ENCODE peak calls at places on chromosomes 5 and 9, in six cellular contexts. C is aorta, M is psoas muscle, U is body of pancreas, L is tibial artery, G is GM23248. D is an unnamed sample. For H3K4me1, the result is how much of the 10 kb centered on the place peaks cover.

GRCh38 chr5:150339165-150339564 is 18.3 kb upstream of the TCOF1 start:
- DNase-seq in C (no peak), U (no peak), L (no peak), M (no peak), G (no peak), D (no peak)

GRCh38 chr5:157971466-157972324 is 112.8 kb upstream of the CLINT1 start:
- DNase-seq in G (peak), C (no peak), M (no peak), L (no peak), U (no peak), D (no peak)

GRCh38 chr5:14581891-14582796 is 552 bp downstream of the OTULINL start:
- DNase-seq in L (peak), U (peak), M (peak), C (peak), G (peak), D (no peak)

GRCh38 chr5:148807845-148808244 is 18.6 kb upstream of the ADRB2 start:
- DNase-seq in C (peak), U (no peak), M (no peak), L (no peak), G (no peak), D (no peak)

GRCh38 chr9:76900884-76901440 is 5.0 kb downstream of the PRUNE2 start:
- DNase-seq in U (no peak), L (no peak), C (no peak), G (no peak), M (no peak), D (no peak)

GRCh38 chr5:112656456-112656855 is 81.2 kb upstream of the APC start:
- DNase-seq in M (no peak), C (no peak), L (no peak), G (no peak), U (no peak), D (no peak)

GRCh38 chr5:68961762-68962161 is 132.1 kb upstream of the SLC30A5 start:
- DNase-seq in G (no peak), M (no peak), U (no peak), L (no peak), C (no peak), D (no peak)

GRCh38 chr9:6564370-6564769 is 81.2 kb downstream of the GLDC start:
- DNase-seq in M (no peak), L (no peak), U (no peak), G (peak), C (peak), D (peak)

GRCh38 chr9:83937861-83938455 is 16.7 kb upstream of the KIF27 start:
- DNase-seq in M (no peak), U (no peak), L (no peak), C (no peak), G (peak), D (no peak)

GRCh38 chr9:130331573-130331972 is 66.0 kb downstream of the HMCN2 start:
- DNase-seq in C (no peak), M (peak), G (peak), U (no peak), L (peak), D (peak)

GRCh38 chr9:108838017-108838416 is 17.8 kb downstream of the ACTL7B start:
- DNase-seq in U (no peak), C (no peak), G (peak), L (no peak), M (no peak), D (no peak)

GRCh38 chr5:97563258-97563657 is 380.2 kb upstream of the RIOK2 start:
- DNase-seq in C (no peak), L (no peak), G (no peak), M (no peak), U (no peak), D (no peak)

GRCh38 chr9:2179557-2179956 is 164.4 kb downstream of the SMARCA2 start:
- DNase-seq in G (no peak), M (no peak), U (no peak), L (no peak), C (no peak), D (no peak)

GRCh38 chr9:469672-470040 is 255.0 kb downstream of the DOCK8 start:
- DNase-seq in M (peak), C (peak), U (no peak), L (no peak), G (no peak), D (no peak)

GRCh38 chr5:28766565-28767158 is 1728.3 kb upstream of the CDH9 start:
- DNase-seq in G (peak), M (no peak), U (no peak), C (no peak), L (no peak), D (no peak)

GRCh38 chr5:170312666-170313065 is 15.1 kb upstream of the LCP2 start:
- DNase-seq in L (no peak), M (no peak), G (peak), U (no peak), C (peak), D (no peak)

GRCh38 chr9:118631956-118632355 is 737.3 kb downstream of the BRINP1 start:
- DNase-seq in C (no peak), U (no peak), L (no peak), G (no peak), M (no peak), D (no peak)

GRCh38 chr5:78449103-78449502 is 88.7 kb downstream of the SCAMP1 start:
- DNase-seq in C (no peak), U (no peak), G (no peak), L (no peak), M (no peak), D (no peak)

GRCh38 chr5:132479073-132479811 is 11.3 kb downstream of the IRF1 start:
- DNase-seq in G (no peak), L (no peak), U (no peak), M (no peak), C (no peak), D (no peak)

GRCh38 chr5:127492854-127493738 is 24.3 kb upstream of the PRRC1 start:
- DNase-seq in C (no peak), U (no peak), L (no peak), M (no peak), G (peak), D (no peak)

GRCh38 chr5:83567741-83568530 is 96.4 kb downstream of the VCAN start:
- DNase-seq in U (no peak), M (no peak), G (peak), C (no peak), L (no peak), D (no peak)

GRCh38 chr9:93575706-93576295 is 583 bp upstream of the PHF2 start:
- DNase-seq in U (peak), C (peak), G (peak), L (peak), M (peak), D (peak)

GRCh38 chr9:121640076-121640475 is 11.4 kb upstream of the DAB2IP start:
- DNase-seq in U (peak), C (peak), L (no peak), G (peak), M (peak), D (no peak)

GRCh38 chr5:168002116-168002515 is 289.3 kb upstream of the WWC1 start:
- DNase-seq in L (no peak), M (no peak), G (no peak), U (no peak), C (no peak), D (no peak)

GRCh38 chr5:136249678-136250266 is 56.8 kb upstream of the SMIM32 start:
- DNase-seq in U (peak), M (peak), G (peak), L (no peak), C (peak), D (no peak)

GRCh38 chr9:133106511-133107244 is 14.4 kb downstream of the RALGDS start:
- DNase-seq in L (peak), G (no peak), M (no peak), C (peak), U (no peak), D (no peak)

GRCh38 chr5:54673523-54674225 is 156.1 kb downstream of the SNX18 start:
- DNase-seq in U (no peak), C (peak), G (no peak), M (peak), L (peak), D (peak)

GRCh38 chr5:78677777-78678668 is 29.5 kb upstream of the LHFPL2 start:
- DNase-seq in L (peak), M (peak), U (peak), C (peak), G (peak), D (peak)

GRCh38 chr5:93018461-93018860 is 562.6 kb downstream of the NR2F1-AS1 start:
- DNase-seq in C (no peak), L (no peak), U (no peak), G (peak), M (no peak), D (no peak)

GRCh38 chr5:180555168-180555921 is 36.0 kb downstream of the SCGB3A1 start:
- DNase-seq in M (no peak), G (no peak), U (no peak), L (no peak), C (no peak), D (no peak)

GRCh38 chr9:79408617-79409016 is 163.1 kb upstream of the TLE4 start:
- DNase-seq in C (no peak), L (no peak), U (no peak), M (no peak), G (peak), D (no peak)

GRCh38 chr9:96875460-96876142 is 21.3 kb upstream of the ZNF782 start:
- DNase-seq in L (no peak), M (peak), C (peak), G (peak), U (peak), D (no peak)
- H3K27ac ChIP-seq in L (no peak), M (peak), C (no peak), G (no peak), U (peak), D (peak)

GRCh38 chr9:86548220-86548619 is 194.0 kb upstream of the TUT7 start:
- DNase-seq in C (no peak), L (no peak), U (no peak), M (no peak), G (no peak), D (no peak)
- H3K4me1 ChIP-seq in C (under half), L (under half), U (under half), M (under half), G (under half), D (under half)

DNA sequence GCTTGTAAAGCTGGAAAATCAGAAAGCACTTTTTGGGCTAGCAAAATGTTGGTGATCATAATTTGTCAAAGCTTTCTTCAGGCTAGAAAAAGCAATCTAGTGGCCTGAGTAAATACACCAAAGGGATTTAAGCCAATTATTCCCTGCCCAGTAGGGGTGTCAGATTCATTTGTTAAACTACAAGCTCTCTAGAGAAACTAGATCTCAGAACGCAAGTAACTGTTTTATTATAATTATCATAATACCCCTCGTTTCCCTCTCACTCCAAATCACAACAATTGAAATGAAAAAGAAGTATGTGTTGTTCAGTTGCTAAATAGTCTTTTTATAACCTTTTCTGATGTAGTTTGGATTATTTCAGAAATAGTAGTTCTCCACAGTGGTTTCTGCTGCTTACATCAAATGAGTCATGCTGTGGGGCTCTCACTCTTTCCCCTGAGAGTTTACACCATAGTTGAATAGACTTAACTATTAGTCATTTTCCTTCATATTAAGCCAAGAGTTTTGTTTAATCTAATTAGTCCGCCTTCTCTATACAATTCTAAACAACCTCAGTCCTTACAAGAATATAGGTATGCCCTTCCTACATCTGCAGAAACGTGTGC is 918.6 kb upstream of the DMAC1 start:
- DNase-seq in C (no peak), G (peak), L (no peak), M (no peak), U (no peak), D (no peak)
- H3K4me3 ChIP-seq in C (no peak), G (no peak), L (peak), M (no peak), U (no peak), D (no peak)

DNA sequence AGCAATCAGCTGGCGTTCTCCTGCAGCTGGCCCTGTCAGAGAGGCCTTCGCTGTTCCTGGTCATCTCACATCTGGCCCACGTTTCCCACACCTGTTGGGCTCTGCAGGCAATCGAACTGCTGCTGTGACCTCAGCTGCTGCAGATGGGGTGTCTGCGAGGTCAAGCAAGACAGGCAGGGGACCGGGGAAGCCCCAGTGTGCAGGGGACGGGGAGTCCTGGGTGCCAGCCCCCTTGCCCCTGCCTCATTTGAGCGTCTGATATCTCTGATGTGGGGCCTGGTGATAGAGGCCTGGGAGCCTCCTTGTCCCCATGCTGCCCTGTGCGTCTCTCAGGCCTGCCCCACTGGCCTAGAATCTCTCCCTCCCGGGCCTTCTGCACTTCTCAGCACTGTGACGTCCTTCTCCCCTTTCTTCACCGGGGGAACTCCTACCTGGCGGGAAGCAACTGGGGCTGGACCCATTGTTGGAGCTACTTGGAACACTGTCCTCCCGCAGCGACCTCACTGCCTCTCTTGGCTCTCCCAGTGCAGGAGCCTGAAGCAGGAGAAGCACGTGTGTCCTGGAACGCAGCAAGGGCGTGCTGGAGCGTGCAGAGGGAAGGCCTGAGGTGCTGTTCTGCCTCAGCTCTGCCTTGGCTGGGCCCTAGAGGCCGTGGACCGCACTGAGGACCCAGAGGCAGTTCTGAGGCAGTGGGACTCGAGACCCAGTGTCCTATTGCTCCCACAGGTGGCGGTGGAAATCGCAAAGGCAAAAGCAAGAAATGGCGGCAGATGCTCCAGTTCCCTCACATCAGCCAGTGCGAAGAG is 3.9 kb downstream of the GRK6 start:
- DNase-seq in U (no peak), M (no peak), G (no peak), L (no peak), C (peak), D (no peak)
- H3K27ac ChIP-seq in U (no peak), M (no peak), G (no peak), L (no peak), C (no peak), D (peak)

GRCh38 chr5:159910207-159910842 is 6.0 kb upstream of the ADRA1B start:
- DNase-seq in L (no peak), C (no peak), U (no peak), G (no peak), M (no peak), D (no peak)
- H3K4me1 ChIP-seq in L (under half), C (under half), U (under half), G (under half), M (under half), D (under half)

GRCh38 chr5:146484714-146485391 is 31.1 kb downstream of the GPR151 start:
- DNase-seq in C (no peak), U (no peak), L (no peak), G (no peak), M (no peak), D (no peak)

GRCh38 chr5:146482775-146483174 is 33.2 kb downstream of the GPR151 start:
- DNase-seq in G (no peak), M (no peak), U (no peak), C (no peak), L (no peak), D (no peak)
- H3K4me3 ChIP-seq in G (no peak), M (no peak), U (no peak), C (no peak), L (no peak), D (no peak)

GRCh38 chr5:173032730-173033129 is 23.4 kb upstream of the CREBRF start:
- DNase-seq in M (no peak), L (no peak), U (no peak), G (no peak), C (no peak), D (no peak)

GRCh38 chr5:173027905-173028304 is 28.2 kb upstream of the CREBRF start:
- DNase-seq in U (no peak), L (no peak), G (no peak), C (no peak), M (no peak), D (no peak)

GRCh38 chr5:173025651-173026050 is 30.5 kb upstream of the CREBRF start:
- DNase-seq in G (no peak), M (no peak), C (no peak), L (no peak), U (no peak), D (no peak)

GRCh38 chr5:173029499-173029921 is 26.6 kb upstream of the CREBRF start:
- DNase-seq in L (no peak), M (no peak), C (no peak), G (no peak), U (no peak), D (no peak)

GRCh38 chr5:173028811-173029327 is 27.3 kb upstream of the CREBRF start:
- DNase-seq in M (no peak), U (no peak), C (no peak), G (no peak), L (no peak), D (no peak)
- H3K27ac ChIP-seq in M (peak), U (peak), C (no peak), G (no peak), L (peak), D (peak)

DNA sequence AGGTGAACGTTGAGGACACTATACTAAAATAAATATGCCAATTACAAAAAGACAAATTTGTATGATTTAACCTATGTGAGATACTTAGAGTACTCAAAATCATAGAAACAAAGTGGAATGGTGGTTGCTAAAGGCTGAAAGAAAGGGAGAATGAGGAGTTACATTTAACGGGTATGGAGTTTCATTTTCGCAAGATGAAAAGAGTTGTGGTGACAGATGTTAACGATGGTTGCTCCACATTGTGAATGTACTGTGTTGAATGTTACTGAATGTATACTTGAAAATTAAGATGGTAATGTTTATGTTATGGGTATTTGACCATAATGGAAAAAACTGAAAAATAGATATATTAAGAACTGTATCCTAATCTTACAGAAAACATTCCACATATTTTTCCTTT is 51.3 kb upstream of the MOCS2 start:
- DNase-seq in G (no peak), U (no peak), M (no peak), C (no peak), L (no peak), D (no peak)
- H3K4me1 ChIP-seq in G (under half), U (under half), M (under half), C (under half), L (under half), D (under half)